ENCODE peak calls at places on chromosomes 13 and 19, in ten cellular contexts. S is kidney tubule cell, D is C1 segment of cervical spinal cord, H is cardiac muscle cell, I is T1000, E is type B pancreatic cell, W is T follicular helper cell, N is AG10803, L is foreskin fibroblast, M is AML-193. T is an unnamed sample.
A peak's percentile ranks its signal among the peaks of the same experiment; 100 is the strongest.

GRCh38 chr13:49348748-49349147 is 95.1 kb downstream of the CAB39L start:
- DNase-seq in S (no peak), W (no peak), I (no peak), H (no peak), D (no peak), M (no peak), N (no peak), L (no peak), E (no peak), T (no peak)

GRCh38 chr13:99686944-99687382 is 185.7 kb downstream of the TM9SF2 start:
- DNase-seq in L (no peak), S (no peak), I (no peak), N (no peak), W (no peak), E (no peak), D (no peak), H (no peak), M (no peak), T (no peak)

GRCh38 chr19:5913739-5914357 is at the start of gene CAPS:
- DNase-seq in N (peak; percentile 80), D (no peak), I (peak; percentile 60), L (peak; percentile 89), M (no peak), S (peak; percentile 91), W (no peak), H (peak; percentile 72), E (no peak), T (no peak)

GRCh38 chr13:28002886-28003698 is 14.6 kb upstream of the URAD start:
- DNase-seq in M (no peak), L (no peak), D (no peak), S (no peak), N (no peak), H (no peak), I (no peak), W (no peak), E (no peak), T (no peak)

GRCh38 chr19:53466726-53467125 is 807 bp upstream of the ZNF813 start:
- DNase-seq in D (no peak), N (no peak), E (no peak), S (no peak), L (peak; percentile 29), H (no peak), M (no peak), W (no peak), I (no peak), T (no peak)

GRCh38 chr13:27353166-27353583 is 71.2 kb upstream of the GTF3A start:
- DNase-seq in E (no peak), W (no peak), D (no peak), L (peak; percentile 39), I (no peak), S (peak; percentile 72), H (peak; percentile 37), N (peak; percentile 18), M (no peak), T (no peak)

GRCh38 chr19:10334340-10335148 is 1.2 kb upstream of the RAVER1 start:
- DNase-seq in E (peak; percentile 92), S (peak; percentile 96), W (peak; percentile 14), L (peak; percentile 99), I (peak; percentile 89), H (peak; percentile 98), M (no peak), D (peak; percentile 18), N (peak; percentile 93), T (peak; percentile 66)

GRCh38 chr19:39544201-39544903 is 4.4 kb upstream of the EID2 start:
- DNase-seq in H (peak; percentile 41), D (no peak), S (peak; percentile 64), L (peak; percentile 35), E (no peak), N (peak; percentile 56), M (no peak), W (no peak), I (no peak), T (no peak)

GRCh38 chr19:14505488-14506239 is 9.7 kb upstream of the GIPC1 start:
- DNase-seq in W (peak; percentile 51), E (peak; percentile 78), S (peak; percentile 85), D (no peak), L (peak; percentile 81), M (peak; percentile 5), N (peak; percentile 83), H (peak; percentile 64), I (peak; percentile 74), T (no peak)